ENCODE peak calls at places on chromosomes 11 and 22, in eight cellular contexts. C is IMR-90, E is Peyer's patch, W is body of pancreas, Q is HCT116, N is H1, R is heart left ventricle, Z is esophagus muscularis mucosa. S is an unnamed sample.

GRCh38 chr11:84091212-84091986 is 805.2 kb upstream of the CCDC90B start:
- DNase-seq in C (no peak), E (no peak), W (peak), Q (no peak), N (no peak), R (no peak), Z (no peak), S (no peak)

GRCh38 chr22:46064966-46065666 is 85.2 kb upstream of the PPARA start:
- DNase-seq in C (no peak), E (peak), W (peak), Q (no peak), N (no peak), R (no peak), Z (no peak), S (peak)

GRCh38 chr22:40612291-40612740 is 24.2 kb downstream of the MRTFA start:
- DNase-seq in C (no peak), E (no peak), W (no peak), Q (no peak), N (no peak), R (no peak), Z (no peak), S (no peak)

GRCh38 chr11:45677811-45678515 is 12.5 kb upstream of the CHST1 start:
- DNase-seq in C (no peak), E (no peak), W (no peak), Q (no peak), N (no peak), R (no peak), Z (no peak), S (no peak)

GRCh38 chr11:134355656-134356055 is 23.9 kb downstream of the GLB1L2 start:
- DNase-seq in C (no peak), E (peak), W (no peak), Q (no peak), N (no peak), R (no peak), Z (no peak), S (no peak)

GRCh38 chr11:128695539-128696221 is 1.8 kb downstream of the FLI1 start:
- DNase-seq in C (no peak), E (no peak), W (no peak), Q (no peak), N (no peak), R (no peak), Z (no peak), S (no peak)

GRCh38 chr11:65558002-65558784 is at the start of gene LTBP3:
- DNase-seq in C (peak), E (peak), W (peak), Q (no peak), N (no peak), R (peak), Z (no peak), S (peak)

GRCh38 chr11:117424781-117425180 is 97.1 kb downstream of the CEP164 start:
- DNase-seq in C (no peak), E (no peak), W (no peak), Q (no peak), N (no peak), R (no peak), Z (no peak), S (peak)

GRCh38 chr22:43889366-43890253 is 2.2 kb downstream of the PNPLA5 start:
- DNase-seq in C (peak), E (no peak), W (no peak), Q (no peak), N (no peak), R (no peak), Z (no peak), S (no peak)

GRCh38 chr11:114440971-114441810 is 1.9 kb downstream of the REXO2 start:
- DNase-seq in C (no peak), E (no peak), W (no peak), Q (no peak), N (no peak), R (no peak), Z (no peak), S (no peak)

GRCh38 chr11:24575392-24575791 is 78.5 kb downstream of the LUZP2 start:
- DNase-seq in C (peak), E (no peak), W (no peak), Q (no peak), N (no peak), R (no peak), Z (no peak), S (no peak)

GRCh38 chr11:101127348-101127698 is 2.3 kb downstream of the PGR start:
- DNase-seq in C (no peak), E (no peak), W (peak), Q (no peak), N (no peak), R (peak), Z (no peak), S (peak)

GRCh38 chr22:50727678-50728522 is 10.1 kb upstream of the ACR start:
- DNase-seq in C (no peak), E (no peak), W (no peak), Q (no peak), N (no peak), R (peak), Z (no peak), S (peak)

GRCh38 chr11:58919980-58920379 is 19.3 kb upstream of the GLYATL1 start:
- DNase-seq in C (no peak), E (no peak), W (no peak), Q (no peak), N (no peak), R (no peak), Z (no peak), S (no peak)

GRCh38 chr11:82458777-82459176 is 274.9 kb downstream of the FAM181B start:
- DNase-seq in C (no peak), E (no peak), W (no peak), Q (no peak), N (no peak), R (no peak), Z (no peak), S (no peak)

GRCh38 chr22:25039754-25040153 is 87.2 kb downstream of the KIAA1671 start:
- DNase-seq in C (no peak), E (no peak), W (no peak), Q (no peak), N (no peak), R (no peak), Z (no peak), S (no peak)

GRCh38 chr11:70467196-70468085 is 69.1 kb downstream of the CTTN start:
- DNase-seq in C (peak), E (peak), W (peak), Q (peak), N (no peak), R (peak), Z (no peak), S (no peak)

GRCh38 chr11:78654071-78654470 is 79.4 kb upstream of the NARS2 start:
- DNase-seq in C (no peak), E (no peak), W (no peak), Q (no peak), N (no peak), R (no peak), Z (peak), S (no peak)

GRCh38 chr22:17576475-17576874 is 13.2 kb downstream of the SLC25A18 start:
- DNase-seq in C (peak), E (no peak), W (no peak), Q (no peak), N (no peak), R (no peak), Z (no peak), S (no peak)

GRCh38 chr22:48897638-48897954 is 930.1 kb downstream of the BRD1 start:
- DNase-seq in C (no peak), E (peak), W (no peak), Q (no peak), N (no peak), R (no peak), Z (peak), S (no peak)

GRCh38 chr22:39176067-39176621 is 23.7 kb upstream of the CBX7 start:
- DNase-seq in C (peak), E (peak), W (peak), Q (no peak), N (no peak), R (peak), Z (no peak), S (peak)

GRCh38 chr22:27270818-27271510 is 530.6 kb downstream of the MN1 start:
- DNase-seq in C (no peak), E (no peak), W (no peak), Q (no peak), N (no peak), R (no peak), Z (no peak), S (no peak)

GRCh38 chr11:1924646-1925372 is 5.3 kb downstream of the TNNT3 start:
- DNase-seq in C (no peak), E (peak), W (no peak), Q (no peak), N (no peak), R (peak), Z (no peak), S (peak)

GRCh38 chr11:71927813-71928738 is at the start of gene XNDC1N:
- DNase-seq in C (peak), E (peak), W (peak), Q (peak), N (no peak), R (peak), Z (peak), S (peak)

GRCh38 chr11:66723693-66724092 is 5.3 kb downstream of the SPTBN2 start:
- DNase-seq in C (no peak), E (peak), W (no peak), Q (no peak), N (no peak), R (no peak), Z (no peak), S (no peak)

GRCh38 chr22:35506259-35506570 is 34.4 kb upstream of the RASD2 start:
- DNase-seq in C (peak), E (no peak), W (no peak), Q (no peak), N (no peak), R (no peak), Z (no peak), S (no peak)

GRCh38 chr11:993632-994167 is 42.8 kb downstream of the MUC6 start:
- DNase-seq in C (no peak), E (no peak), W (no peak), Q (no peak), N (no peak), R (no peak), Z (no peak), S (no peak)

GRCh38 chr11:64234840-64235379 is 526 bp downstream of the VEGFB start:
- DNase-seq in C (no peak), E (peak), W (peak), Q (no peak), N (no peak), R (no peak), Z (no peak), S (no peak)

GRCh38 chr22:25389541-25389919 is 170.1 kb downstream of the CRYBB2 start:
- DNase-seq in C (no peak), E (no peak), W (no peak), Q (no peak), N (no peak), R (no peak), Z (no peak), S (no peak)

GRCh38 chr22:44366372-44367310 is 53.9 kb upstream of the SHISAL1 start:
- DNase-seq in C (peak), E (peak), W (no peak), Q (no peak), N (no peak), R (peak), Z (no peak), S (no peak)

GRCh38 chr22:17597217-17597616 is 31.3 kb downstream of the ATP6V1E1 start:
- DNase-seq in C (peak), E (no peak), W (no peak), Q (no peak), N (no peak), R (no peak), Z (no peak), S (no peak)

GRCh38 chr11:26976389-26976788 is 17.5 kb upstream of the FIBIN start:
- DNase-seq in C (peak), E (no peak), W (no peak), Q (no peak), N (no peak), R (no peak), Z (no peak), S (no peak)

GRCh38 chr22:20174785-20175596 is 24.1 kb upstream of the CCDC188 start:
- DNase-seq in C (peak), E (no peak), W (peak), Q (no peak), N (no peak), R (no peak), Z (no peak), S (no peak)

GRCh38 chr11:22957890-22958289 is 97.6 kb upstream of the CCDC179 start:
- DNase-seq in C (no peak), E (no peak), W (no peak), Q (no peak), N (no peak), R (no peak), Z (no peak), S (no peak)

DNA sequence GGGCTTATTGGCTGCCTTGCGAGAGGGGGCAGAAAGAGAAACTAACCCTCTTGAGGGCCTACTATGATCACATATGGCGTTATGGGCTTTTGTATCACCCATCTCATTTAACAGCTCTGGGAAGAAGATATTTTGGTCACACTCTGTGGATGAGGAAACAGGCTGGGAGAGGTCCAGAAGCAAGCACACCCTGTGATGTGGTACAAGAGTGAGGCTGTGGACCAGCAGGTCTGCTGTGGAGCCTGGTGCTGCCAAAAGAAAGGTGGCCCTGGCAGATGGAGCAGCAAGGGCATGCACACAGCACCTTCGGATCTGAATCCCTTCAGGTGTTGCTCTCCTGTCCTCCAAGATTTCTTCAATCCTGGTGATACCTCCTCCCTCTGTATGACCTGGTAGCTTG is 64.1 kb downstream of the KCNC1 start:
- DNase-seq in C (no peak), E (no peak), W (no peak), Q (no peak), N (no peak), R (no peak), Z (no peak), S (no peak)
- H3K27ac ChIP-seq in C (no peak), E (no peak), W (no peak), Q (no peak), N (no peak), R (peak), Z (no peak), S (peak)

GRCh38 chr22:30925667-30926066 is 42.9 kb downstream of the MORC2 start:
- DNase-seq in C (no peak), E (no peak), W (no peak), Q (no peak), N (no peak), R (no peak), Z (no peak), S (no peak)
- TF ChIP-seq CTCF in C (no peak), E (no peak), W (no peak), Q (no peak), N (no peak), R (no peak), Z (no peak), S (no peak)

GRCh38 chr11:60913793-60914619 is at the start of gene TMEM109:
- DNase-seq in C (peak), E (peak), W (peak), Q (peak), N (peak), R (peak), Z (peak), S (peak)
- TF ChIP-seq POLR2A in C (peak), E (peak), W (peak), Q (peak), N (no peak), R (no peak), Z (no peak), S (no peak)

GRCh38 chr11:46907606-46908005 is 10.7 kb downstream of the LRP4 start:
- DNase-seq in C (no peak), E (no peak), W (no peak), Q (no peak), N (no peak), R (no peak), Z (no peak), S (no peak)
- H3K27ac ChIP-seq in C (no peak), E (no peak), W (no peak), Q (no peak), N (no peak), R (no peak), Z (no peak), S (no peak)

S was measured in suprapubic skin.